ENCODE peak calls at places on chromosomes 16 and 17, in nine cellular contexts. One of them, this sample, is unnamed. For H3K4me1, the result is how much of the 10 kb centered on the place peaks cover.

GRCh38 chr16:19180741-19181140 is 12.7 kb downstream of the SYT17 start:
- DNase-seq in left ventricle myocardium inferior: no peak
- DNase-seq in suprapubic skin: no peak
- DNase-seq in aorta: no peak
- DNase-seq in thoracic aorta: no peak
- DNase-seq in mucosa of descending colon: no peak
- DNase-seq in heart right ventricle: no peak
- DNase-seq in adrenal gland: no peak
- DNase-seq in OCI-LY7: no peak
- DNase-seq in this sample: no peak

GRCh38 chr17:80227666-80228065 is 7.4 kb downstream of the SLC26A11 start:
- DNase-seq in heart right ventricle: no peak
- DNase-seq in left ventricle myocardium inferior: no peak
- DNase-seq in adrenal gland: no peak
- DNase-seq in mucosa of descending colon: no peak
- DNase-seq in OCI-LY7: no peak
- DNase-seq in suprapubic skin: no peak
- DNase-seq in aorta: no peak
- DNase-seq in thoracic aorta: no peak
- DNase-seq in this sample: peak

GRCh38 chr17:80430446-80431245 is 15.7 kb downstream of the ENDOV start:
- DNase-seq in heart right ventricle: no peak
- DNase-seq in aorta: peak
- DNase-seq in mucosa of descending colon: no peak
- DNase-seq in left ventricle myocardium inferior: no peak
- DNase-seq in suprapubic skin: no peak
- DNase-seq in thoracic aorta: no peak
- DNase-seq in OCI-LY7: no peak
- DNase-seq in adrenal gland: no peak
- DNase-seq in this sample: peak

GRCh38 chr17:75832164-75832651 is 12.0 kb downstream of the UNC13D start:
- DNase-seq in mucosa of descending colon: no peak
- DNase-seq in adrenal gland: no peak
- DNase-seq in thoracic aorta: no peak
- DNase-seq in suprapubic skin: no peak
- DNase-seq in heart right ventricle: no peak
- DNase-seq in OCI-LY7: no peak
- DNase-seq in left ventricle myocardium inferior: no peak
- DNase-seq in aorta: no peak
- DNase-seq in this sample: peak

GRCh38 chr17:58969612-58970011 is 137.1 kb downstream of the TRIM37 start:
- DNase-seq in aorta: no peak
- DNase-seq in suprapubic skin: no peak
- DNase-seq in OCI-LY7: no peak
- DNase-seq in mucosa of descending colon: no peak
- DNase-seq in left ventricle myocardium inferior: no peak
- DNase-seq in adrenal gland: no peak
- DNase-seq in heart right ventricle: no peak
- DNase-seq in thoracic aorta: no peak
- DNase-seq in this sample: no peak

GRCh38 chr16:83336630-83337029 is 471.1 kb upstream of the HSBP1 start:
- DNase-seq in heart right ventricle: no peak
- DNase-seq in aorta: no peak
- DNase-seq in OCI-LY7: no peak
- DNase-seq in thoracic aorta: no peak
- DNase-seq in adrenal gland: no peak
- DNase-seq in mucosa of descending colon: no peak
- DNase-seq in suprapubic skin: no peak
- DNase-seq in left ventricle myocardium inferior: no peak
- DNase-seq in this sample: no peak

GRCh38 chr16:89051521-89052166 is 42.0 kb upstream of the ACSF3 start:
- DNase-seq in OCI-LY7: no peak
- DNase-seq in thoracic aorta: no peak
- DNase-seq in left ventricle myocardium inferior: no peak
- DNase-seq in aorta: peak
- DNase-seq in suprapubic skin: no peak
- DNase-seq in adrenal gland: no peak
- DNase-seq in mucosa of descending colon: peak
- DNase-seq in heart right ventricle: no peak
- DNase-seq in this sample: peak

GRCh38 chr17:44898768-44899073 is 524 bp downstream of the EFTUD2 start:
- DNase-seq in left ventricle myocardium inferior: no peak
- DNase-seq in OCI-LY7: no peak
- DNase-seq in adrenal gland: no peak
- DNase-seq in mucosa of descending colon: no peak
- DNase-seq in suprapubic skin: no peak
- DNase-seq in thoracic aorta: no peak
- DNase-seq in heart right ventricle: no peak
- DNase-seq in aorta: no peak
- DNase-seq in this sample: no peak

GRCh38 chr17:32349854-32350661 is at the start of gene ZNF207:
- DNase-seq in OCI-LY7: peak
- DNase-seq in heart right ventricle: peak
- DNase-seq in suprapubic skin: peak
- DNase-seq in adrenal gland: peak
- DNase-seq in left ventricle myocardium inferior: peak
- DNase-seq in mucosa of descending colon: peak
- DNase-seq in aorta: peak
- DNase-seq in thoracic aorta: peak
- DNase-seq in this sample: peak

GRCh38 chr17:63819585-63820537 is 7.4 kb upstream of the PSMC5 start:
- DNase-seq in left ventricle myocardium inferior: peak
- DNase-seq in OCI-LY7: no peak
- DNase-seq in suprapubic skin: no peak
- DNase-seq in aorta: peak
- DNase-seq in heart right ventricle: no peak
- DNase-seq in adrenal gland: no peak
- DNase-seq in mucosa of descending colon: no peak
- DNase-seq in thoracic aorta: no peak
- DNase-seq in this sample: no peak

GRCh38 chr16:73204359-73205152 is 156.6 kb upstream of the ZFHX3 start:
- DNase-seq in OCI-LY7: no peak
- DNase-seq in left ventricle myocardium inferior: no peak
- DNase-seq in thoracic aorta: no peak
- DNase-seq in suprapubic skin: no peak
- DNase-seq in adrenal gland: no peak
- DNase-seq in heart right ventricle: no peak
- DNase-seq in mucosa of descending colon: peak
- DNase-seq in aorta: no peak
- DNase-seq in this sample: no peak

GRCh38 chr17:79989106-79989835 is 46.4 kb downstream of the TBC1D16 start:
- DNase-seq in aorta: no peak
- DNase-seq in suprapubic skin: no peak
- DNase-seq in left ventricle myocardium inferior: no peak
- DNase-seq in thoracic aorta: no peak
- DNase-seq in OCI-LY7: no peak
- DNase-seq in mucosa of descending colon: no peak
- DNase-seq in adrenal gland: no peak
- DNase-seq in heart right ventricle: no peak
- DNase-seq in this sample: peak

GRCh38 chr16:88285514-88285822 is 97.3 kb upstream of the ZNF469 start:
- DNase-seq in suprapubic skin: no peak
- DNase-seq in adrenal gland: no peak
- DNase-seq in mucosa of descending colon: no peak
- DNase-seq in aorta: no peak
- DNase-seq in OCI-LY7: no peak
- DNase-seq in thoracic aorta: no peak
- DNase-seq in left ventricle myocardium inferior: no peak
- DNase-seq in heart right ventricle: no peak
- DNase-seq in this sample: no peak

GRCh38 chr17:21573961-21574610 is 118.2 kb upstream of the KCNJ18 start:
- DNase-seq in OCI-LY7: no peak
- DNase-seq in mucosa of descending colon: peak
- DNase-seq in aorta: peak
- DNase-seq in thoracic aorta: no peak
- DNase-seq in suprapubic skin: no peak
- DNase-seq in heart right ventricle: peak
- DNase-seq in left ventricle myocardium inferior: peak
- DNase-seq in adrenal gland: peak
- DNase-seq in this sample: peak

GRCh38 chr16:73095142-73095791 is 47.3 kb upstream of the ZFHX3 start:
- DNase-seq in suprapubic skin: no peak
- DNase-seq in OCI-LY7: no peak
- DNase-seq in heart right ventricle: no peak
- DNase-seq in adrenal gland: no peak
- DNase-seq in mucosa of descending colon: no peak
- DNase-seq in aorta: no peak
- DNase-seq in thoracic aorta: no peak
- DNase-seq in left ventricle myocardium inferior: no peak
- DNase-seq in this sample: no peak

GRCh38 chr16:48295493-48296281 is 48.3 kb upstream of the ABCC11 start:
- DNase-seq in adrenal gland: no peak
- DNase-seq in suprapubic skin: no peak
- DNase-seq in mucosa of descending colon: no peak
- DNase-seq in left ventricle myocardium inferior: no peak
- DNase-seq in thoracic aorta: no peak
- DNase-seq in aorta: no peak
- DNase-seq in OCI-LY7: no peak
- DNase-seq in heart right ventricle: no peak
- DNase-seq in this sample: no peak

GRCh38 chr16:48300391-48300856 is 53.1 kb upstream of the ABCC11 start:
- DNase-seq in adrenal gland: no peak
- DNase-seq in mucosa of descending colon: no peak
- DNase-seq in heart right ventricle: no peak
- DNase-seq in suprapubic skin: no peak
- DNase-seq in thoracic aorta: no peak
- DNase-seq in OCI-LY7: no peak
- DNase-seq in aorta: no peak
- DNase-seq in left ventricle myocardium inferior: no peak
- DNase-seq in this sample: peak

DNA sequence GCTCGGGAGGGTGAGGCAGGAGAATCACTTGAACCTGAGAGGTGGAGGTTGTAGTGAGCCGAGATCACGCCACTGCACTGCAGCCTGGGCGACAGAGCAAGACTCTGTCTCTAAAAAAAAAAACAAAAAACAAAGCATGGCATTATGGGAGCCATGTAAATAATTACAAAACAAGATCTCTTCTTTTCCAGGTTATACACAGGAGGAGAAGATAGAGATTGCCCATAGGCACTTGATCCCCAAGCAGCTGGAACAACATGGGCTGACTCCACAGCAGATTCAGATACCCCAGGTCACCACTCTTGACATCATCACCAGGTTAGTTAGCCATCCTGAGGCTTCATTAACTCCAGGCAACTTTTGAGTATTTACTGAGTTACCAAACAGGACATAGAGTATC is 52.1 kb upstream of the ABCC11 start:
- DNase-seq in suprapubic skin: no peak
- DNase-seq in left ventricle myocardium inferior: no peak
- DNase-seq in aorta: no peak
- DNase-seq in adrenal gland: no peak
- DNase-seq in thoracic aorta: no peak
- DNase-seq in mucosa of descending colon: no peak
- DNase-seq in OCI-LY7: no peak
- DNase-seq in heart right ventricle: no peak
- DNase-seq in this sample: no peak
- H3K4me3 ChIP-seq in suprapubic skin: no peak
- H3K4me3 ChIP-seq in left ventricle myocardium inferior: no peak
- H3K4me3 ChIP-seq in aorta: no peak
- H3K4me3 ChIP-seq in adrenal gland: no peak
- H3K4me3 ChIP-seq in thoracic aorta: no peak
- H3K4me3 ChIP-seq in mucosa of descending colon: no peak
- H3K4me3 ChIP-seq in OCI-LY7: no peak
- H3K4me3 ChIP-seq in heart right ventricle: no peak
- H3K4me3 ChIP-seq in this sample: no peak

DNA sequence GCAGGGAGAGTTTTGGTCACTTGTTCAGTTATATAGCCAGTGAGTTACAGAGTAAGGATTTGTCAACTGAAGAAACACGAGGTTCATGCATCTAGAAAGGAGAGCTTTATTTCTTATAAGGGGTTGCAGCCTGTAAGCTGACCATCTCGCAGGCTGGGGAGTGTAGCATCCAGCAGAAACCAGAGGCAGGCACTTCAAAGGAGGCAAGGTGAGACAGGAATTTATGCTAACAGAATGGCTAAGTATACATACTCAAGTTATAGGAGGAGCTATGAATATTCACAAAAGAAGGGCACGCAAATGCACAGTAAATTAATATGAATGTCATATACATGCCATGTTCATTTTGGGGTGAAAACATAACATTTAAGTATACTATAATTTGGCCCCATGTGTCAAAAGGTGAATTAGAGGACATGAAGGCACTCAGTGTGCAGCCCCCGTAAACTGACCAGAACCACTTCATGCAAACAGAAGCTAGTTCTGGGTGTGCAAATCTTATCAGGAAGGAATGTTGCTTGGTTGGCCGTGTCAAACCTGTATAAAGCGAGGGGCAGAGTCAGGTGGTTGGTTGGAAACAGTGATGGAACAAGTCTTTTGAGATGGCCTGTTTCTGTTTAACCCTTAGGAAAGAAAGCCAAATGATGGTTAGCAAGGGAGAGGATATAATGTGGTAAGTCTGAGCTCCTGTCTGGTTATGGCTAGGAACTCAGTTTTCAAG is 97.0 kb downstream of the GRIN2A start:
- DNase-seq in suprapubic skin: no peak
- DNase-seq in thoracic aorta: no peak
- DNase-seq in adrenal gland: no peak
- DNase-seq in OCI-LY7: no peak
- DNase-seq in aorta: no peak
- DNase-seq in mucosa of descending colon: no peak
- DNase-seq in left ventricle myocardium inferior: no peak
- DNase-seq in heart right ventricle: no peak
- DNase-seq in this sample: no peak
- H3K4me1 ChIP-seq in suprapubic skin: under half
- H3K4me1 ChIP-seq in thoracic aorta: under half
- H3K4me1 ChIP-seq in adrenal gland: under half
- H3K4me1 ChIP-seq in OCI-LY7: under half
- H3K4me1 ChIP-seq in aorta: under half
- H3K4me1 ChIP-seq in mucosa of descending colon: under half
- H3K4me1 ChIP-seq in left ventricle myocardium inferior: under half
- H3K4me1 ChIP-seq in heart right ventricle: under half
- H3K4me1 ChIP-seq in this sample: under half

GRCh38 chr16:2237076-2237551 is 870 bp downstream of the DNASE1L2 start:
- DNase-seq in aorta: no peak
- DNase-seq in heart right ventricle: no peak
- DNase-seq in mucosa of descending colon: no peak
- DNase-seq in thoracic aorta: no peak
- DNase-seq in OCI-LY7: no peak
- DNase-seq in left ventricle myocardium inferior: no peak
- DNase-seq in adrenal gland: no peak
- DNase-seq in suprapubic skin: peak
- DNase-seq in this sample: no peak
- H3K4me3 ChIP-seq in aorta: no peak
- H3K4me3 ChIP-seq in heart right ventricle: peak
- H3K4me3 ChIP-seq in mucosa of descending colon: no peak
- H3K4me3 ChIP-seq in thoracic aorta: peak
- H3K4me3 ChIP-seq in OCI-LY7: no peak
- H3K4me3 ChIP-seq in left ventricle myocardium inferior: peak
- H3K4me3 ChIP-seq in adrenal gland: no peak
- H3K4me3 ChIP-seq in suprapubic skin: peak
- H3K4me3 ChIP-seq in this sample: no peak

DNA sequence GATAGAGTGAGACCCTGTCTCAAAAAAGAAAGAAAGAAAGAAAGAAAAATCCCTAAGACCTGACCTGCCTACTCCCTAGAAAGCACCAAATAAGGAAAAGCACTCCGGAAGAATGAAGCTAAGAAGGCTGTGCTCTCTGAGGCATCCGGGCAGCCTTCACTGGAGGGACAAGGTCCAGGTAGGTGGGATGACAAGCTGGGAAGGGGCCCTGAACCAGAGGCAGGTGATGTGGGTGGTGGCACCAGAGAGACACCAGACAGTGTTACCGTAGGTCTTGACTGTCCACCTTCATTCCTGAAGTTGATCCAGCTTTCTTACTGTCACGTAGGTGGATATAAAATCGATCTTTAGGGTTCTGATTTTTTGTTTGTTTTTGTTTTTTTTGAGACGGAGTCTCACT is 26.3 kb downstream of the SMTNL2 start:
- DNase-seq in adrenal gland: no peak
- DNase-seq in OCI-LY7: no peak
- DNase-seq in thoracic aorta: no peak
- DNase-seq in suprapubic skin: no peak
- DNase-seq in aorta: no peak
- DNase-seq in left ventricle myocardium inferior: no peak
- DNase-seq in mucosa of descending colon: no peak
- DNase-seq in heart right ventricle: no peak
- DNase-seq in this sample: no peak
- H3K4me1 ChIP-seq in adrenal gland: under half
- H3K4me1 ChIP-seq in OCI-LY7: under half
- H3K4me1 ChIP-seq in thoracic aorta: under half
- H3K4me1 ChIP-seq in suprapubic skin: under half
- H3K4me1 ChIP-seq in aorta: under half
- H3K4me1 ChIP-seq in left ventricle myocardium inferior: under half
- H3K4me1 ChIP-seq in mucosa of descending colon: under half
- H3K4me1 ChIP-seq in heart right ventricle: under half
- H3K4me1 ChIP-seq in this sample: under half

This sample was measured in right cardiac atrium.